ENCODE peak calls at places on chromosomes 6 and 20, in five cellular contexts. L is activated CD4-positive, alpha-beta memory T cell treated with anti-CD3 and anti-CD28 coated beads, Interleukin-2, amount 10 ng/mL, durations not matched to agents 7 days and 5 days; C is amygdala; X is EL; A is NCI-H1694. F is an unnamed sample.

GRCh38 chr20:36180323-36180722 is 25.8 kb downstream of the EPB41L1 start:
- DNase-seq in L (no peak), C (no peak), X (no peak), A (no peak), F (no peak)

GRCh38 chr20:16732506-16733152 is 2.8 kb downstream of the SNRPB2 start:
- DNase-seq in L (peak; percentile 38), C (no peak), X (no peak), A (no peak), F (no peak)

GRCh38 chr6:106048331-106048730 is 37.8 kb upstream of the PRDM1 start:
- DNase-seq in L (no peak), C (no peak), X (no peak), A (no peak), F (no peak)

GRCh38 chr20:32727663-32728062 is 15.6 kb downstream of the COMMD7 start:
- DNase-seq in L (no peak), C (no peak), X (peak; percentile 84), A (no peak), F (no peak)

GRCh38 chr20:34553366-34553867 is 5.1 kb upstream of the MAP1LC3A start:
- DNase-seq in L (no peak), C (no peak), X (peak; percentile 16), A (no peak), F (no peak)

GRCh38 chr20:47886454-47887041 is 101.3 kb upstream of the SULF2 start:
- DNase-seq in L (no peak), C (no peak), X (no peak), A (no peak), F (no peak)

GRCh38 chr6:109318328-109318876 is 63.9 kb downstream of the CD164 start:
- DNase-seq in L (no peak), C (peak; percentile 48), X (no peak), A (no peak), F (peak; percentile 62)

GRCh38 chr6:63904844-63905243 is 269.2 kb downstream of the PHF3 start:
- DNase-seq in L (no peak), C (no peak), X (peak; percentile 31), A (no peak), F (no peak)

GRCh38 chr20:47159166-47159565 is 197.3 kb downstream of the ZMYND8 start:
- DNase-seq in L (no peak), C (no peak), X (no peak), A (no peak), F (no peak)

GRCh38 chr6:40997256-40997957 is 41.6 kb downstream of the UNC5CL start:
- DNase-seq in L (no peak), C (no peak), X (peak; percentile 66), A (no peak), F (no peak)

GRCh38 chr20:54474866-54475265 is 527 bp upstream of the DOK5 start:
- DNase-seq in L (no peak), C (no peak), X (no peak), A (no peak), F (no peak)

GRCh38 chr20:16589623-16590022 is 16.4 kb upstream of the KIF16B start:
- DNase-seq in L (no peak), C (no peak), X (no peak), A (no peak), F (no peak)

GRCh38 chr6:144139817-144140216 is 10.5 kb upstream of the STX11 start:
- DNase-seq in L (no peak), C (no peak), X (no peak), A (no peak), F (no peak)

GRCh38 chr6:138963119-138963518 is 24.9 kb downstream of the REPS1 start:
- DNase-seq in L (no peak), C (no peak), X (no peak), A (no peak), F (no peak)

GRCh38 chr6:144548525-144548924 is 263.4 kb downstream of the UTRN start:
- DNase-seq in L (no peak), C (no peak), X (no peak), A (no peak), F (no peak)

GRCh38 chr6:153425536-153425935 is 294.5 kb upstream of the RGS17 start:
- DNase-seq in L (no peak), C (no peak), X (no peak), A (no peak), F (no peak)

GRCh38 chr20:48716086-48716485 is 111.7 kb downstream of the PREX1 start:
- DNase-seq in L (peak; percentile 82), C (no peak), X (no peak), A (no peak), F (no peak)

GRCh38 chr6:28589234-28589951 is 63.7 kb downstream of the GPX5 start:
- DNase-seq in L (peak; percentile 23), C (peak; percentile 8), X (peak; percentile 97), A (peak; percentile 94), F (no peak)